ENCODE peak calls at places on chromosome 7, in seven cellular contexts. Y is fibroblast of lung; R is activated CD4-positive, CD25-positive, alpha-beta regulatory T cell treated with anti-CD3 and anti-CD28 coated beads, Interleukin-2, amount 50 U/mL, for 72 hours; Z is CD4-positive, alpha-beta T cell; E is activated CD4-positive, alpha-beta T cell treated with anti-CD3 and anti-CD28 coated beads for 36 hours; M is NCI-H1417; H is body of pancreas. J is an unnamed sample.

GRCh38 chr7:74234549-74234948 is 19.6 kb downstream of the RFC2 start:
- DNase-seq in Y (no peak), R (no peak), Z (no peak), E (no peak), M (no peak), H (no peak), J (no peak)

GRCh38 chr7:132255898-132256297 is 320.4 kb downstream of the PLXNA4 start:
- DNase-seq in Y (no peak), R (no peak), Z (no peak), E (no peak), M (no peak), H (peak; percentile 55), J (no peak)

GRCh38 chr7:106773228-106773627 is 91.9 kb upstream of the PIK3CG start:
- DNase-seq in Y (no peak), R (no peak), Z (no peak), E (no peak), M (no peak), H (no peak), J (no peak)

GRCh38 chr7:120742370-120742769 is 115.6 kb downstream of the TSPAN12 start:
- DNase-seq in Y (no peak), R (no peak), Z (no peak), E (no peak), M (peak; percentile 85), H (no peak), J (no peak)

GRCh38 chr7:57403601-57404342 is 46.2 kb upstream of the ZNF716 start:
- DNase-seq in Y (no peak), R (no peak), Z (no peak), E (no peak), M (no peak), H (peak; percentile 68), J (no peak)

GRCh38 chr7:65441010-65441409 is 67.4 kb downstream of the ZNF92 start:
- DNase-seq in Y (peak; percentile 36), R (no peak), Z (no peak), E (no peak), M (no peak), H (no peak), J (peak; percentile 56)

GRCh38 chr7:16918288-16918895 is 36.6 kb upstream of the AGR3 start:
- DNase-seq in Y (peak; percentile 69), R (no peak), Z (no peak), E (peak; percentile 28), M (peak; percentile 62), H (peak; percentile 39), J (peak; percentile 72)

GRCh38 chr7:48035301-48035966 is at the start of gene C7orf57:
- DNase-seq in Y (peak; percentile 78), R (peak; percentile 84), Z (peak; percentile 83), E (peak; percentile 92), M (peak; percentile 41), H (peak; percentile 93), J (peak; percentile 81)

GRCh38 chr7:85528581-85528980 is 341.7 kb upstream of the SEMA3D start:
- DNase-seq in Y (peak; percentile 70), R (no peak), Z (no peak), E (no peak), M (no peak), H (no peak), J (peak; percentile 43)

GRCh38 chr7:15625456-15625855 is 61.0 kb downstream of the MEOX2 start:
- DNase-seq in Y (no peak), R (no peak), Z (no peak), E (no peak), M (no peak), H (no peak), J (no peak)

GRCh38 chr7:32058017-32058416 is 12.2 kb downstream of the PDE1C start:
- DNase-seq in Y (no peak), R (no peak), Z (no peak), E (no peak), M (no peak), H (no peak), J (peak; percentile 7)

GRCh38 chr7:1842321-1843221 is 172.5 kb downstream of the ELFN1 start:
- DNase-seq in Y (peak; percentile 36), R (no peak), Z (no peak), E (no peak), M (no peak), H (no peak), J (no peak)